ENCODE peak calls at places on chromosomes 7 and 10, in four cellular contexts. Y is GM12878, K is HepG2, A is K562. Z is an unnamed sample.
A peak's percentile ranks its signal among the peaks of the same experiment; 100 is the strongest.

GRCh38 chr10:11157292-11158052 is 139.8 kb downstream of the CELF2 start:
- DNase-seq in Y (no peak), K (no peak), A (no peak), Z (no peak)

GRCh38 chr7:38846280-38846679 is 62.7 kb downstream of the VPS41 start:
- DNase-seq in Y (no peak), A (no peak), K (peak; percentile 12), Z (no peak)

GRCh38 chr10:5549462-5550249 is 24.9 kb downstream of the CALML3 start:
- DNase-seq in K (no peak), A (no peak), Y (no peak), Z (no peak)

GRCh38 chr10:70622541-70622940 is 20.0 kb upstream of the PRF1 start:
- DNase-seq in A (no peak), Y (no peak), K (no peak), Z (no peak)

GRCh38 chr7:35987016-35987415 is 166.0 kb upstream of the EEPD1 start:
- DNase-seq in K (no peak), A (no peak), Y (no peak), Z (no peak)

GRCh38 chr10:9707205-9707604 is 1310.5 kb upstream of the CELF2 start:
- DNase-seq in Y (no peak), K (no peak), A (no peak), Z (no peak)

GRCh38 chr10:27514243-27514642 is 10.1 kb downstream of the RAB18 start:
- DNase-seq in Y (no peak), A (no peak), K (no peak), Z (no peak)

GRCh38 chr7:78326189-78326588 is 527.6 kb downstream of the PHTF2 start:
- DNase-seq in A (no peak), K (no peak), Y (no peak), Z (no peak)

GRCh38 chr7:158867214-158867984 is 11.0 kb downstream of the DYNC2I1 start:
- DNase-seq in Y (no peak), A (no peak), K (no peak), Z (no peak)

GRCh38 chr7:24455813-24456525 is 117.3 kb upstream of the PALS2 start:
- DNase-seq in K (no peak), A (no peak), Y (peak; percentile 62), Z (no peak)

GRCh38 chr10:133115981-133116380 is 28.3 kb downstream of the ADGRA1 start:
- DNase-seq in Y (no peak), K (no peak), A (no peak), Z (no peak)

GRCh38 chr7:101631224-101631714 is 2.2 kb upstream of the MYL10 start:
- DNase-seq in A (no peak), Y (no peak), K (no peak), Z (no peak)

GRCh38 chr10:107728807-107729206 is 564.3 kb upstream of the SORCS1 start:
- DNase-seq in A (no peak), K (no peak), Y (peak; percentile 11), Z (no peak)

GRCh38 chr10:93548376-93549071 is 17.9 kb upstream of the FFAR4 start:
- DNase-seq in K (no peak), A (no peak), Y (no peak), Z (no peak)

GRCh38 chr10:97542169-97543024 is 30.2 kb upstream of the ANKRD2 start:
- DNase-seq in K (peak; percentile 28), A (peak; percentile 27), Y (no peak), Z (no peak)

GRCh38 chr7:81285142-81285871 is 366.5 kb upstream of the SEMA3C start:
- DNase-seq in K (no peak), A (no peak), Y (no peak), Z (no peak)

GRCh38 chr7:84950836-84951235 is 236.0 kb downstream of the SEMA3D start:
- DNase-seq in A (no peak), Y (no peak), K (no peak), Z (no peak)

GRCh38 chr10:130485958-130486680 is 349.9 kb downstream of the GLRX3 start:
- DNase-seq in A (no peak), K (no peak), Y (no peak), Z (no peak)

GRCh38 chr10:88756660-88757059 is 3.2 kb upstream of the LIPN start:
- DNase-seq in A (no peak), Y (no peak), K (no peak), Z (no peak)

GRCh38 chr10:72379062-72379461 is 24.3 kb upstream of the DNAJB12 start:
- DNase-seq in K (no peak), Y (no peak), A (no peak), Z (no peak)

GRCh38 chr10:73537288-73537687 is 41.5 kb upstream of the PPP3CB start:
- DNase-seq in K (no peak), Y (no peak), A (no peak), Z (no peak)

GRCh38 chr10:132417957-132418441 is 21.0 kb downstream of the PWWP2B start:
- DNase-seq in Y (no peak), K (no peak), A (peak; percentile 8), Z (no peak)

GRCh38 chr10:75207079-75207867 is 3.3 kb upstream of the VDAC2 start:
- DNase-seq in K (no peak), Y (no peak), A (no peak), Z (no peak)

GRCh38 chr7:64463636-64464375 is 99.1 kb downstream of the ZNF680 start:
- DNase-seq in K (no peak), Y (no peak), A (peak; percentile 32), Z (no peak)

DNA sequence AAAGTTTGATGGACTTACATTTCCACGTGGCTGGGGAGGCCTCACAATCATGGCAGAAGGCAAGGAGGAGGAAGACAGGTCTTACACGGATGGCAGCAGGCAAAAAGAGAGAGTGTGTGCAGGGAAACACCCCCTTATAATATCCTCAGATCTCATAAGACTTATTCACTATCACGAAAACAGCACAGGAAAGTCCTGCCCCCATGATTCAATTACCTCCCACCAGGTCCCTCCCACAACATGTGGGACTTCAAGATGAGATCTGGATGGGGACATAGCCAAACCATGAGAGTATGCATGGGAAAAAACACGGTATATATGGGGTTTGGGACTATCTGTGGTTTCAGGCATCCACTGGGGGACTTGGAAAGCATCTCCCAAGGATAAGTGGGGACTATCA is 78.0 kb downstream of the PLXNA4 start:
- DNase-seq in Y (no peak), A (no peak), K (no peak), Z (no peak)
- TF ChIP-seq ATF2 in Y (no peak), A (no peak), K (no peak), Z (no peak)

DNA sequence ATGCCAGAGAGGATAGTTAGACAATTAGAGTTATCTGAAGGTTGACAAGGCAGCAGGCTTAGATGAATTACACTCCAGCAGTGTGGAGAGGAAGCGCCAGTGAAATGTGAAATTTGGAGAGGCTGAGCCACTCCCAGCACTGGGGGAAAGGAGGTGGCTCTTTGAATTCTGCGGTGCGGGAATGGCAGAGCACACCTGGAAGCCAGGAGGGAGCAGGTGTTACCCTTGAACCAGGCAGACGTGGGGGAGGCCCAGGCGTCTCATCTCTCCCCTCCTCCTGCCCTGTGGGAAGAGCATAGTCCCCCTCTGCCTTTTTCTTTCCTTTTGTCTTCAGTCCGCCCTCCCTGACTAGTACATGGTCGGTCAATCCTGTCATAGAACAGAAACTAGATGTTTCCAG is 203.1 kb downstream of the DPP6 start:
- DNase-seq in K (no peak), A (no peak), Y (no peak), Z (no peak)
- TF ChIP-seq YY1 in K (no peak), A (no peak), Y (no peak), Z (no peak)

GRCh38 chr7:94288091-94288490 is 106.6 kb upstream of the COL1A2 start:
- DNase-seq in K (no peak), Y (no peak), A (no peak), Z (no peak)

GRCh38 chr7:94294471-94295131 is 100.1 kb upstream of the COL1A2 start:
- DNase-seq in A (no peak), Y (no peak), K (no peak), Z (no peak)

GRCh38 chr7:94284120-94284519 is 110.6 kb upstream of the COL1A2 start:
- DNase-seq in Y (no peak), K (no peak), A (no peak), Z (no peak)

GRCh38 chr7:94286111-94286510 is 108.6 kb upstream of the COL1A2 start:
- DNase-seq in K (no peak), Y (no peak), A (no peak), Z (no peak)

GRCh38 chr7:94289071-94289470 is 105.6 kb upstream of the COL1A2 start:
- DNase-seq in K (peak; percentile 74), A (no peak), Y (no peak), Z (peak; percentile 59)
- TF ChIP-seq ATF2 in K (no peak), A (no peak), Y (no peak), Z (no peak)

DNA sequence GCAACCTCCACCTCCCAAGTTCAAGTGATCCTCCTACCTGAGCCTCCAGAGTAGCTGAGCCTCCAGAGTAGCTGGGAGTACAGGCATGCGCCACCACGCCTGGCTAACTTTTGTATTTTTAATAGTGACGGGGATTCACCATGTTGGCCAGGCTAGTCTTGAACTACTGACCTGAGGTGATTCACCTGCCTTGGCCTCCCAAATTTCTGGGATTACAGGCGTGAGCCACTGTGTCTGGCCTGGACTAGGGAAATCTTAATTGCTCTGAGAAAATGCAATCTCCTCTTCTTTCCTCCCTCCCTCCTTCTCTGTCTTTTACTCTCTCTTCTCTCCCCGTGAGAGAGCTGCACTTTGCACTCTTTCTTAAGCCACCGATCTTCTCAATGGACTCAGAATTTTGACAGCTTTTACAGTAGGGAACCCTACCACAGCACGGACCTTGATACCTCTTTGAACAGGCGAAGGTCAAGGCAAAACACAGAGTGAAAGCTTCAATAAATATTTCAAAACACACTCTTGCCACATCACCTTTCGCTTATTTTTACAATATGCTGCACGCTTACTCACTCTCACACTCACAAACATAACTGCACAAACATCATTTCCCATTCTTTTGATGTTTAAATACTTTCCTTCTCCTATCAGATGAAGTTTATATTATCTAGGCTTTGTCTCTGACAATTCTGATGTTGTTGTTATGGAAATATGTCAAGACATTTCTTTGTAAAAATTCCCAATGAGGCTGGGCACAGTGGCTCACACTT is 173.4 kb upstream of the NRP1 start:
- DNase-seq in Y (no peak), A (no peak), K (peak; percentile 95), Z (no peak)
- TF ChIP-seq YY1 in Y (no peak), A (no peak), K (no peak), Z (no peak)

GRCh38 chr10:947051-947450 is 15.5 kb upstream of the LARP4B start:
- DNase-seq in K (no peak), A (no peak), Y (no peak), Z (no peak)

GRCh38 chr10:947881-948280 is 16.4 kb upstream of the LARP4B start:
- DNase-seq in A (no peak), Y (no peak), K (no peak), Z (no peak)

GRCh38 chr10:945778-946177 is 14.3 kb upstream of the LARP4B start:
- DNase-seq in A (no peak), K (no peak), Y (no peak), Z (no peak)

GRCh38 chr10:943334-944033 is 12.0 kb upstream of the LARP4B start:
- DNase-seq in Y (no peak), K (no peak), A (no peak), Z (no peak)

DNA sequence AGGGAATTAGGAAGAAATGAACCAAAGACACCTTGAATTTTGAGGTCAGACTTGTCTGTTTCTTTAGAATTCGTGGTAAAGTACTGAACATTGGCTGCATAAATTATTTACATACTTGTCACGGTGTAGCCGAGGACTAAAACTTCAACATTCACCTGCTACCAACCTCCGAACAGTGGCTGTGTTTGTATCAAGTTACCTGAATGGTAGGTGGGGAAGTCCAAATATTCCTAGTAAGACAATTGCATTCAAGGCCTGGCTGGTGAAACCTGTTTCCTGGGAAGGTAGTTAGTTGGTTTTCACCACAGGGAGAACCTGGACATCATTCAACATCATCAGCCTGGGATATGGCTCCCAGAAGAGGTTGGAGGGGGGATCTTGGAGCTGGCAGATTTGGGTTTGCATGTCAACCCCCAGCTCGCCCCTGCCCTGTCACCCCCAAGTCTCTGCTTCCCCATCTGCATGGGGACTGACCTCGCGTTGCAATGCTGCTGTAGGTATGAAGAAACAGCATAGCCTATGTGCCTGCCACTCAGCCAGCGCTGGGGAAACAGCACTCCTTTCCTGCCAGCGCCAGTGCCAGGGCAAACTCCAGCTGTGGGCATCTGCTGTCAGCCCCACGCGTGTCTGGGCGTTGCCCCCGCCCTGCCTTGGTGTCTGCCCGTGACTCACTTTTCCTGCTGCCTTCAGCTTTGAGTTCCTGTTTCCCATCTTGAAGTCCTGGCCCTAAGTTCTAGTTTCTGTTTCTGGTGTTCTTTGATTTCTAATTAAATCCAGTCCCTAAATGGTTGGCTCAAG is 12.7 kb upstream of the LARP4B start:
- DNase-seq in A (no peak), Y (no peak), K (no peak), Z (no peak)
- TF ChIP-seq ATF2 in A (no peak), Y (no peak), K (no peak), Z (no peak)

Z was measured in H1.